ENCODE peak calls at places on chromosomes 11 and 22, in six cellular contexts. I, B, D, M, G and V are unnamed samples.

GRCh38 chr11:22466809-22467208 is 128.6 kb downstream of the SLC17A6 start:
- DNase-seq in D (no peak), B (peak; percentile 54), M (peak; percentile 17), G (no peak), I (peak; percentile 88), V (no peak)

GRCh38 chr11:35147273-35147672 is 8.3 kb downstream of the CD44 start:
- DNase-seq in I (no peak), G (no peak), D (no peak), M (no peak), B (peak; percentile 14), V (no peak)

GRCh38 chr22:45055936-45056335 is 46.1 kb upstream of the PHF21B start:
- DNase-seq in B (no peak), M (no peak), D (no peak), G (no peak), I (no peak), V (no peak)

GRCh38 chr22:37486224-37486845 is at the start of gene MFNG:
- DNase-seq in D (peak; percentile 86), M (peak; percentile 80), G (no peak), B (peak; percentile 58), I (peak; percentile 19), V (peak; percentile 70)

GRCh38 chr11:6735306-6735705 is 36.5 kb downstream of the OR2AG2 start:
- DNase-seq in G (no peak), B (no peak), D (no peak), I (no peak), M (no peak), V (no peak)

GRCh38 chr11:111538407-111539114 is 2.0 kb upstream of the LAYN start:
- DNase-seq in M (no peak), G (no peak), B (peak; percentile 51), I (peak; percentile 56), D (no peak), V (no peak)

GRCh38 chr11:104526006-104526405 is 362.1 kb upstream of the PDGFD start:
- DNase-seq in G (no peak), I (no peak), D (no peak), B (no peak), M (no peak), V (no peak)

GRCh38 chr11:103604310-103604709 is 432.1 kb upstream of the DDI1 start:
- DNase-seq in G (no peak), I (no peak), M (no peak), D (no peak), B (no peak), V (no peak)

GRCh38 chr11:93744669-93745004 is 3.2 kb downstream of the C11orf54 start:
- DNase-seq in D (no peak), B (no peak), M (no peak), G (no peak), I (no peak), V (no peak)

GRCh38 chr22:29030016-29030617 is 31.5 kb downstream of the C22orf31 start:
- DNase-seq in G (no peak), I (no peak), D (no peak), B (peak; percentile 43), M (no peak), V (no peak)

GRCh38 chr11:67374571-67375276 is 1.3 kb upstream of the CLCF1 start:
- DNase-seq in D (no peak), G (no peak), M (no peak), I (no peak), B (no peak), V (no peak)

GRCh38 chr11:31809857-31810778 is 1.0 kb downstream of the PAX6 start:
- DNase-seq in G (peak; percentile 83), I (no peak), D (no peak), B (peak; percentile 46), M (no peak), V (no peak)

GRCh38 chr11:109435121-109435742 is 13.2 kb downstream of the C11orf87 start:
- DNase-seq in M (no peak), D (no peak), G (no peak), I (no peak), B (no peak), V (no peak)

GRCh38 chr11:133078591-133079179 is 453.6 kb downstream of the OPCML start:
- DNase-seq in G (no peak), I (no peak), D (no peak), B (peak; percentile 14), M (no peak), V (no peak)

GRCh38 chr22:36328635-36329216 is 59.0 kb downstream of the MYH9 start:
- DNase-seq in G (peak; percentile 91), M (peak; percentile 83), D (peak; percentile 74), I (peak; percentile 90), B (peak; percentile 97), V (peak; percentile 63)

GRCh38 chr11:12245549-12245986 is 131.8 kb upstream of the PARVA start:
- DNase-seq in G (no peak), D (no peak), I (no peak), B (no peak), M (no peak), V (no peak)

DNA sequence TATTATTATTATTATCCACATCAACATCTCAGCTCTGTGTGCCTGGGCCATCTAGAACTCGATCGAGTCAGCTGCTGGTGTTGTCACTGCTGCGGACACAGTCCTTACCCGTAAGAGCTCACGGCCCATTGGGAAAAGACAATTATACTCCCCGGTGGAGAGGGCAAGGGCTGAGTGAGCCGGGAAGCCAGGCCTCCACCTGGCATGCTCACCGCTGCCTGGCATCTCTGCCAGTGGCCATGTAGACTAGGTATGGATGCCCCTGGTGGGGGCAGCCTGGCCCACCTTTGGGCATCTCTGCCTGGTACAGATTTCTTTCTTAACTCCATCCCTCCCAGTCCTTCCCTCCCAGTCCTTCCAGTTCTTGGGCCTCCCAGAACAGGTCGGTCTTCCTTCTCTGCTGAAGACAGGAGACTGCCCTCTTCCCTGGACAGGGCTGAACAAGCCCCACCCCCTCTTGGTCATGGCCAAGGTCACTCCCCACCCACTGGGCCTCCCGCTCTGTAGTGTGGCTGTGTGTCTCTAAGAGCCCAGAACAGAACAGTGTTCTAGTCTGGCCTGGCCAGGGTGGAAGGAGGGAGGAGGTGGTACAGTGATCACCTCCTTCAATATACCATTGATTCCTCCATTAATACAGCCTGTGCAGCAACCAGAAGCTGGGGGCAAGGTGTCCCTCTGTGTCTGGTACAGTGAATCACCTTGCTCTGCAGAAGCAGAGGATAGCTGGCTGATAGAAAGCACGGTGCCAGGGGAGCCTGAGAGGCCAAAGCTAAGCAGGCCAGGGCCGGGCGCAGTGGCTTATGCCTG is 57.7 kb downstream of the FLRT1 start:
- DNase-seq in G (no peak), I (no peak), B (peak; percentile 18), D (no peak), M (no peak), V (no peak)
- H3K27ac ChIP-seq in G (no peak overlapping the region), I (no peak overlapping the region), B (no peak overlapping the region), D (no peak overlapping the region), M (no peak overlapping the region), V (no peak overlapping the region)

GRCh38 chr11:20021771-20022362 is 138.4 kb downstream of the DBX1 start:
- DNase-seq in G (no peak), D (no peak), B (no peak), M (no peak), I (no peak), V (no peak)

GRCh38 chr11:20022363-20023081 is 137.8 kb downstream of the DBX1 start:
- DNase-seq in G (no peak), I (no peak), B (peak; percentile 72), M (no peak), D (no peak), V (no peak)

GRCh38 chr11:20023082-20023426 is 137.2 kb downstream of the DBX1 start:
- DNase-seq in D (no peak), G (no peak), I (no peak), B (no peak), M (no peak), V (no peak)

GRCh38 chr11:20025331-20025840 is 134.9 kb downstream of the DBX1 start:
- DNase-seq in D (no peak), B (no peak), I (no peak), M (no peak), G (no peak), V (no peak)

GRCh38 chr11:20024172-20024935 is 135.9 kb downstream of the DBX1 start:
- DNase-seq in M (no peak), I (no peak), B (no peak), G (no peak), D (no peak), V (no peak)
- H3K27ac ChIP-seq in M (no peak overlapping the region), I (peak overlapping the region; percentile 94), B (no peak overlapping the region), G (no peak overlapping the region), D (no peak overlapping the region), V (peak overlapping the region; percentile 3)

DNA sequence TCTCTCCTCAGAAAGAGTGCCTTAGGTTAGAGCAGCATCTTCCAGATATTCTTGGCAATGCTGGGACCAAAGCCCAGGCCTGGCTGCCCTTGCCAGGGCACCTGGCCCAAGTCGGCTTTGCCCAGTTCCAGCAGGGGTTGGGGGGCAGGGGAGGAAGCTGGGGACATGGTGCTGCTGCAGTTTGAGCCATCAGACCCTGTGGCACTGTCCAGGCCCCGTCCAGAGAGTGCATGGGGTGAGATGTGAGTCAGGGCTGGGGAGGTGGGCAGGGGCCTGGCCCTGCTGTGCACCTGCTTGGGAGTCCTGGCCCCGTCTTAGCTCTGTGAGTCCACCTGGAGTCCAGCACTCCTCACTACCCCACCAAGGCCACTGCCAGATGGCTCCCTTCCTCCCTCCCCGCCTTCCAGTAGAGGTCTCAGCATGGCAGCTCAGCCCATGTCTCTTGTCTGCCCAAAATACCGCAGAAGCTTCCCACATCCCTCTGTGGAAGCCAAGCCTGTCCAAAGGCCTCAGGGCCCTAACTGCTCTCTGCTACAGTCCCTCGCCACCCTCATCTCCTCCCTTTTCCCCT is 16.6 kb downstream of the DERL3 start:
- DNase-seq in G (peak; percentile 57), M (no peak), I (peak; percentile 91), D (no peak), B (no peak), V (no peak)
- H3K27ac ChIP-seq in G (no peak overlapping the region), M (peak overlapping the region; percentile 68), I (no peak overlapping the region), D (no peak overlapping the region), B (no peak overlapping the region), V (peak overlapping the region; percentile 96)

GRCh38 chr11:3022982-3023381 is 30.9 kb upstream of the NAP1L4 start:
- DNase-seq in G (no peak), M (no peak), D (no peak), B (peak; percentile 58), I (peak; percentile 30), V (no peak)

GRCh38 chr11:3021125-3021524 is 29.0 kb upstream of the NAP1L4 start:
- DNase-seq in I (no peak), G (no peak), M (no peak), D (no peak), B (peak; percentile 29), V (no peak)

GRCh38 chr11:3020011-3020410 is 27.9 kb upstream of the NAP1L4 start:
- DNase-seq in I (no peak), D (no peak), B (no peak), M (no peak), G (no peak), V (no peak)

GRCh38 chr11:3026803-3027202 is 30.4 kb downstream of the CARS1 start:
- DNase-seq in I (no peak), B (no peak), D (no peak), G (no peak), M (no peak), V (no peak)

DNA sequence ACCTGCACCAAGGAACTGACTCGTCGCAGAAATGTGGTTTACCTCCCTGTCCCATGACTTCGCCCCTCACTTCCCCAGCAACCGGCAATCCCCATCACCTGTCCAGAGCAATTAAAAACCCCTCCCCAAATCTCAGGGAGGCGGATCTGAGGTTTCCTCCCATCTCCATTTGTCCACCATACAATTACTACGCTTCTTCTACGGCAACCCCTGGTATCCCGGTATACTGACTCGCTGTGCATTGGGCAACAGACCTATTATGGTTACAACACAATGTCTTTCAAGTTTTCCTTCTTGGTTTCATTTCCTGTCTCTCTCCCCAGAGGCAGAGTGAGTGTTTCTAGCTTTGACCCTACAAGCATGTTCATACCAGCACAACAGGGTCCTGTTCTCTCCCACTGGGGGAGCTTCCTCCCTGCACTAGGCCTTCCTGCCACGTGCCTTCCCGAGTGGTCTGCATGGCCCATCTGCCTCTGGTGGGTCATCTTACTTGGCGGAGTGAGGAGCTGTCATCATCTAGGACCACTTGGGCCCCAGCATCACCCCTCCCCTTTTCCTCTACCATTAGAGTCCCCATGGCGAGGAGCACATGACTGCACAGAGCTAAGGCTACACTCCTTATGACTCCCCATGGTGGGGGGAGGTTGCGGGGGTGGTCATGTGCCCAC is 30.3 kb upstream of the NAP1L4 start:
- DNase-seq in M (peak; percentile 24), B (peak; percentile 83), I (peak; percentile 63), G (no peak), D (no peak), V (no peak)
- H3K27ac ChIP-seq in M (no peak overlapping the region), B (peak overlapping the region; percentile 27), I (peak overlapping the region; percentile 8), G (no peak overlapping the region), D (no peak overlapping the region), V (no peak overlapping the region)